ENCODE peak calls at places on chromosome 9, in ten cellular contexts. S, Q, H, G, B, N, K, J, C and I are unnamed samples.

GRCh38 chr9:16154570-16155078 is 601.8 kb downstream of the CCDC171 start:
- DNase-seq in S (peak; percentile 74), Q (peak; percentile 30), H (peak; percentile 13), G (no peak), B (peak; percentile 11), N (peak; percentile 46), K (peak; percentile 78), J (peak; percentile 43), C (no peak), I (no peak)

GRCh38 chr9:3768286-3768685 is 242.5 kb upstream of the RFX3 start:
- DNase-seq in S (no peak), Q (no peak), H (no peak), G (no peak), B (no peak), N (no peak), K (no peak), J (no peak), C (no peak), I (no peak)

GRCh38 chr9:120892177-120892747 is 15.3 kb upstream of the PHF19 start:
- DNase-seq in S (no peak), Q (peak; percentile 68), H (no peak), G (no peak), B (no peak), N (no peak), K (no peak), J (no peak), C (no peak), I (no peak)

GRCh38 chr9:121858788-121859187 is 207.4 kb downstream of the DAB2IP start:
- DNase-seq in S (no peak), Q (no peak), H (no peak), G (no peak), B (no peak), N (no peak), K (no peak), J (no peak), C (no peak), I (peak; percentile 33)

GRCh38 chr9:89481161-89481915 is 16.6 kb downstream of the SEMA4D start:
- DNase-seq in S (no peak), Q (no peak), H (no peak), G (no peak), B (no peak), N (no peak), K (no peak), J (peak; percentile 18), C (no peak), I (no peak)

GRCh38 chr9:95772320-95773060 is 103.0 kb upstream of the ERCC6L2 start:
- DNase-seq in S (peak; percentile 46), Q (no peak), H (no peak), G (no peak), B (peak; percentile 8), N (no peak), K (peak; percentile 64), J (peak; percentile 79), C (peak; percentile 70), I (no peak)

GRCh38 chr9:2319421-2319820 is 302.2 kb upstream of the VLDLR start:
- DNase-seq in S (no peak), Q (no peak), H (no peak), G (no peak), B (no peak), N (no peak), K (no peak), J (no peak), C (no peak), I (no peak)

GRCh38 chr9:79073201-79073600 is 498.6 kb upstream of the TLE4 start:
- DNase-seq in S (no peak), Q (no peak), H (no peak), G (no peak), B (no peak), N (no peak), K (no peak), J (no peak), C (no peak), I (no peak)

GRCh38 chr9:14451949-14452348 is 138.0 kb upstream of the NFIB start:
- DNase-seq in S (no peak), Q (peak; percentile 11), H (no peak), G (no peak), B (no peak), N (no peak), K (no peak), J (no peak), C (no peak), I (no peak)

GRCh38 chr9:132995121-132995420 is 16.6 kb downstream of the GFI1B start:
- DNase-seq in S (no peak), Q (no peak), H (no peak), G (no peak), B (no peak), N (no peak), K (no peak), J (no peak), C (no peak), I (no peak)

GRCh38 chr9:115170674-115171073 is 52.7 kb upstream of the TNC start:
- DNase-seq in S (peak; percentile 62), Q (no peak), H (no peak), G (no peak), B (no peak), N (peak; percentile 25), K (no peak), J (no peak), C (no peak), I (no peak)

GRCh38 chr9:121902483-121903135 is 190.5 kb downstream of the TTLL11 start:
- DNase-seq in S (peak; percentile 14), Q (no peak), H (no peak), G (no peak), B (no peak), N (no peak), K (no peak), J (no peak), C (no peak), I (no peak)

GRCh38 chr9:27090231-27090630 is 18.8 kb upstream of the TEK start:
- DNase-seq in S (no peak), Q (no peak), H (no peak), G (no peak), B (no peak), N (no peak), K (no peak), J (no peak), C (no peak), I (no peak)

GRCh38 chr9:33135086-33135958 is 31.8 kb downstream of the B4GALT1 start:
- DNase-seq in S (no peak), Q (no peak), H (no peak), G (no peak), B (no peak), N (no peak), K (no peak), J (peak; percentile 8), C (no peak), I (peak; percentile 59)

GRCh38 chr9:76394896-76395244 is 644 bp upstream of the RFK start:
- DNase-seq in S (peak; percentile 65), Q (no peak), H (peak; percentile 40), G (peak; percentile 64), B (peak; percentile 86), N (peak; percentile 77), K (peak; percentile 44), J (peak; percentile 68), C (no peak), I (peak; percentile 91)

GRCh38 chr9:133943781-133944745 is 48.1 kb downstream of the VAV2 start:
- DNase-seq in S (peak; percentile 80), Q (no peak), H (no peak), G (no peak), B (no peak), N (no peak), K (no peak), J (no peak), C (peak; percentile 44), I (peak; percentile 16)